ENCODE peak calls at places on chromosomes 7 and 10, in four cellular contexts. One of them, this sample, is unnamed. For H3K27me3, the result is how much of the 10 kb centered on the place peaks cover.

GRCh38 chr10:61024801-61025201 is 80.8 kb upstream of the RHOBTB1 start:
- DNase-seq in K562: peak
- DNase-seq in GM12878: no peak
- DNase-seq in HepG2: peak
- DNase-seq in this sample: peak

GRCh38 chr10:47048533-47048905 is 137.3 kb downstream of the PTPN20 start:
- DNase-seq in K562: peak
- DNase-seq in HepG2: no peak
- DNase-seq in GM12878: no peak
- DNase-seq in this sample: peak

GRCh38 chr7:70766694-70767093 is 365.2 kb upstream of the GALNT17 start:
- DNase-seq in HepG2: no peak
- DNase-seq in K562: no peak
- DNase-seq in GM12878: no peak
- DNase-seq in this sample: no peak

GRCh38 chr10:104582604-104582951 is 58.5 kb upstream of the SORCS3 start:
- DNase-seq in HepG2: no peak
- DNase-seq in GM12878: no peak
- DNase-seq in K562: no peak
- DNase-seq in this sample: no peak

GRCh38 chr7:30656611-30657010 is 25.6 kb downstream of the CRHR2 start:
- DNase-seq in GM12878: no peak
- DNase-seq in K562: no peak
- DNase-seq in HepG2: no peak
- DNase-seq in this sample: no peak

GRCh38 chr7:128352138-128352537 is 8.4 kb upstream of the RBM28 start:
- DNase-seq in GM12878: no peak
- DNase-seq in HepG2: peak
- DNase-seq in K562: no peak
- DNase-seq in this sample: peak

GRCh38 chr10:33653584-33654367 is 319.3 kb upstream of the NRP1 start:
- DNase-seq in K562: no peak
- DNase-seq in HepG2: no peak
- DNase-seq in GM12878: no peak
- DNase-seq in this sample: no peak

GRCh38 chr7:82235710-82236109 is 207.9 kb downstream of the CACNA2D1 start:
- DNase-seq in K562: no peak
- DNase-seq in HepG2: no peak
- DNase-seq in GM12878: no peak
- DNase-seq in this sample: no peak

GRCh38 chr10:1057106-1057657 is 997 bp downstream of the WDR37 start:
- DNase-seq in HepG2: no peak
- DNase-seq in K562: peak
- DNase-seq in GM12878: no peak
- DNase-seq in this sample: peak

GRCh38 chr7:107661081-107661864 is 645 bp downstream of the SLC26A4 start:
- DNase-seq in K562: no peak
- DNase-seq in HepG2: peak
- DNase-seq in GM12878: no peak
- DNase-seq in this sample: peak

GRCh38 chr10:80612261-80612660 is 74.6 kb downstream of the SH2D4B start:
- DNase-seq in HepG2: no peak
- DNase-seq in GM12878: no peak
- DNase-seq in K562: no peak
- DNase-seq in this sample: no peak

GRCh38 chr10:106919798-106920382 is 244.6 kb downstream of the SORCS1 start:
- DNase-seq in HepG2: no peak
- DNase-seq in K562: no peak
- DNase-seq in GM12878: peak
- DNase-seq in this sample: peak

GRCh38 chr10:57654856-57655255 is 612.8 kb downstream of the IPMK start:
- DNase-seq in K562: no peak
- DNase-seq in GM12878: no peak
- DNase-seq in HepG2: no peak
- DNase-seq in this sample: no peak
- H3K27me3 ChIP-seq in K562: under half
- H3K27me3 ChIP-seq in GM12878: under half
- H3K27me3 ChIP-seq in HepG2: under half
- H3K27me3 ChIP-seq in this sample: under half

DNA sequence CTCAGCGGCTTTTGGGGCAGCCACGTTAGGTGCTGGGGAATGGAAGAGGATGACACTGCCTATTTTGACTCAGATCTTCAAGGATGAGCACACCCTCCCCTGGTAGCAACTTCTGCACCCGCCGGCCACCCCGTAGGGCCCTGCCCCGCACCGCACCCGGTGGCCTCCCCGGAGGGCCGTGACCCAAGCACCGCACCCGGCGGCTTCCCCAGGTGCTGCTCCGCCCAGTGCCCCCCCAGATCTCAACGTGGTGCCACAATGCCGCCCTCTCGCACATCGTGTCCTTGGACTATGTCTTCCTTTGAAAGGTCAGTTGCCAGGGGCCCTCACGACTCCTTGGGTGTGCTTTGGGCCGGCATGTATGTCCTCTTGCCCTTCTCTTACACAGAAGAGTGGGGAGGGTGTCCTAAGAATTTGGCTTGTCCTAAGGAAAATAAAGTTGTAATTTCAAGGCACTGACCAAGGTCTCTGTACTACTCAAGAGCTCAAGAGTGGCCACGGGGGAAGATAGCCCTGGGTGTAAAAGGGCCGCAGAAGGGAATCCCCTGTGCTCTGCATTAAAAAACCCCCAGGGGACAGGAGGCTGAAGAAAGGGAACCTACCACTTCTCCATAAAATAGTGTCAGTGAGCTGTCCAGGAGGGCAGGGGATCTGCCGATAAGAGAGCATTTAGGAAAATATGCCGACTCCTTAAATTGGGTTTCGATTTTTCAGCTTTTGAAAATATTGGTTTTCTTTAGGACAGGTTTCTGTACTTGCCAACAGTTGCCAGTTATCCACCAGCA is 1.6 kb upstream of the LANCL2 start:
- DNase-seq in HepG2: no peak
- DNase-seq in K562: no peak
- DNase-seq in GM12878: no peak
- DNase-seq in this sample: no peak
- TF ChIP-seq JUNB in HepG2: no peak
- TF ChIP-seq JUNB in K562: no peak
- TF ChIP-seq JUNB in GM12878: no peak
- TF ChIP-seq JUNB in this sample: no peak

GRCh38 chr7:157293413-157293788 is 43.4 kb upstream of the DNAJB6 start:
- DNase-seq in GM12878: no peak
- DNase-seq in K562: no peak
- DNase-seq in HepG2: no peak
- DNase-seq in this sample: no peak

GRCh38 chr7:157294773-157295172 is 42.0 kb upstream of the DNAJB6 start:
- DNase-seq in K562: no peak
- DNase-seq in HepG2: no peak
- DNase-seq in GM12878: no peak
- DNase-seq in this sample: no peak

GRCh38 chr7:157291404-157292080 is 45.3 kb upstream of the DNAJB6 start:
- DNase-seq in GM12878: no peak
- DNase-seq in HepG2: no peak
- DNase-seq in K562: no peak
- DNase-seq in this sample: no peak

GRCh38 chr7:157292258-157292657 is 44.5 kb upstream of the DNAJB6 start:
- DNase-seq in HepG2: no peak
- DNase-seq in GM12878: no peak
- DNase-seq in K562: no peak
- DNase-seq in this sample: no peak

DNA sequence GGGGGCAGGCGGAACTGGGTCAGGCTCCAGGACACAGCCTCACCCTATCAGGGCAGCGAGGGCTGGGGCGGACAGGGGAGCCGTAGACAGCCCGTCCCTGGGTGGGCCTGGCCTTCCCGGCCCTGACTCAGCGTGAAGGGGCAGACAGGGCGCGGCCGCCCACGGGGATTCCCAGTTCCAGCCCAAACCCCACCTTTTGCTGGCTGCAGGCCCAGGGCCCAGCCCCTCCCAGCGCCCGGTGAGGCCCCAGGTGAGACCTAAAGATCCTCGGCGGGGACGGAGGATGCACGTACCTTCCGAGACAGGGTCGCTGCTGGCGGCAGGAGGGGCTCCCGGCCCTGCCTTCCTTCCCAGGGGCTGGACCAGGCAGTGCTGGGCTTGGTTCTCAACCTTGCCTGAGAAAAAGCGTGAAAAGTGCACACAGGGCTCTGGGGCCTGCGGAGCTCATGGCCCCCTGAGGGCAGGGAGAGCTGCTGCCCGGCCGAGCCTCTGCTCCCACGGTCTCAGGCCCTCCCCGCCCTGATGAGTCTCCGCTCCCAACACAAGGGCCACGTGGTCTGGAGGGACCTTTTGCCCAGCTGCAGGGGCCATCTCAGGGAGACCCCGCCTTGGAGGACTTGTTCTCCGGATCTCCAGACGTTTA is 43.9 kb upstream of the DNAJB6 start:
- DNase-seq in K562: no peak
- DNase-seq in GM12878: no peak
- DNase-seq in HepG2: no peak
- DNase-seq in this sample: peak
- H3K27me3 ChIP-seq in K562: half or more
- H3K27me3 ChIP-seq in GM12878: under half
- H3K27me3 ChIP-seq in HepG2: under half
- H3K27me3 ChIP-seq in this sample: under half

DNA sequence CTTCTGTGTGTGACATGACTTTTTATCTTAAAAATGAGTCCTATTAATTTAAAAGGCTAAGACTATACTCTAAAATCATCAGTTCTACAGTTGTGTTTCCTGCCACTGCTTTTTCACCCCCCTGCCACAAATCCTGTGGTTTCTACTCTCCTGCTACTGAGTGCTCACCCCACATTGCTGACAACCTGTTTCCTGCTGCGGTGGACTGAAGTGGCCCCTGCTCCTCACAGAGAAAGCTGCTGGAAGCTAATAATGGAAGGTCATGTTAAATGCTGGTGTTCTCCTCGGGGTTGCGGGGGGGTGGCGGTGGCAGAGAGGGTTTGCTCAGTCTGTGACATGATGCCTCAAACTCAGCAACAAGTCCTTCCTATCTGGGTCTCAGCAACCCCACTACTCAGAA is 113.2 kb upstream of the INHBA start:
- DNase-seq in HepG2: no peak
- DNase-seq in K562: no peak
- DNase-seq in GM12878: peak
- DNase-seq in this sample: no peak
- TF ChIP-seq JUNB in HepG2: no peak
- TF ChIP-seq JUNB in K562: no peak
- TF ChIP-seq JUNB in GM12878: no peak
- TF ChIP-seq JUNB in this sample: no peak

GRCh38 chr7:103989200-103989784 is at the start of gene RELN:
- DNase-seq in GM12878: no peak
- DNase-seq in K562: peak
- DNase-seq in HepG2: peak
- DNase-seq in this sample: peak

GRCh38 chr7:103990991-103991390 is 1.5 kb upstream of the RELN start:
- DNase-seq in GM12878: no peak
- DNase-seq in HepG2: peak
- DNase-seq in K562: peak
- DNase-seq in this sample: no peak

GRCh38 chr7:103988468-103989199 is 824 bp downstream of the RELN start:
- DNase-seq in HepG2: peak
- DNase-seq in K562: peak
- DNase-seq in GM12878: no peak
- DNase-seq in this sample: peak

GRCh38 chr7:103991406-103991805 is 1.9 kb upstream of the RELN start:
- DNase-seq in HepG2: no peak
- DNase-seq in K562: no peak
- DNase-seq in GM12878: no peak
- DNase-seq in this sample: no peak

GRCh38 chr7:103989785-103990775 is 622 bp upstream of the RELN start:
- DNase-seq in HepG2: peak
- DNase-seq in K562: peak
- DNase-seq in GM12878: no peak
- DNase-seq in this sample: peak
- H3K27me3 ChIP-seq in HepG2: under half
- H3K27me3 ChIP-seq in K562: under half
- H3K27me3 ChIP-seq in GM12878: under half
- H3K27me3 ChIP-seq in this sample: half or more

DNA sequence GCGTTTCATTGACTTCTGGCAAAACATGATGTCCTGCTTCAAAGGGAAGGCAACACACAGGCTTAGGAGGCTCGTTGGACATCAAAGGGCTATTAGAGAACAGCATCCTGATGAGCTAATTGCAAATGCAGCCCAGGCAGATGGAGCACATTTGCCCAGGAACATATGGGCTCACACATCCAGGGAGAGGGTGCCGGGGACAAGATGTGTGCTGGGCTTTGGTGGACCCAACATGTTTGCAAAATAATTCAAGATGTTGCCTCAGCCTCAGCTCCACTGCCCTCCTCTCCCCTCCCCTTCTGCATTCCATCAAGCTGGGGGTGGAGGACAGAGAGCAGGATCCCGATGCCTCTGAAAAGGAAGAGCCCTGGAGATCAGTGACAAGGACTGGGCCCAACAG is 217.1 kb upstream of the ZMIZ1 start:
- DNase-seq in HepG2: no peak
- DNase-seq in GM12878: no peak
- DNase-seq in K562: no peak
- DNase-seq in this sample: no peak
- TF ChIP-seq JUNB in HepG2: no peak
- TF ChIP-seq JUNB in GM12878: no peak
- TF ChIP-seq JUNB in K562: no peak
- TF ChIP-seq JUNB in this sample: no peak

GRCh38 chr10:99530108-99531025 is 2.4 kb upstream of the NKX2-3 start:
- DNase-seq in K562: no peak
- DNase-seq in HepG2: no peak
- DNase-seq in GM12878: no peak
- DNase-seq in this sample: peak
- H3K27me3 ChIP-seq in K562: half or more
- H3K27me3 ChIP-seq in HepG2: half or more
- H3K27me3 ChIP-seq in GM12878: under half
- H3K27me3 ChIP-seq in this sample: half or more

GRCh38 chr10:88616250-88616977 is 29.9 kb downstream of the LIPJ start:
- DNase-seq in K562: no peak
- DNase-seq in GM12878: no peak
- DNase-seq in HepG2: no peak
- DNase-seq in this sample: no peak
- TF ChIP-seq JUNB in K562: no peak
- TF ChIP-seq JUNB in GM12878: no peak
- TF ChIP-seq JUNB in HepG2: no peak
- TF ChIP-seq JUNB in this sample: no peak

This sample was measured in GM23338.